ENCODE peak calls at places on chromosomes 1 and 21, in five cellular contexts. One of them, this sample, is unnamed.

GRCh38 chr21:43733529-43734071 is 14.7 kb downstream of the PDXK start:
- DNase-seq in sigmoid colon: no peak
- DNase-seq in tibial artery: no peak
- DNase-seq in hepatocyte: no peak
- DNase-seq in thoracic aorta: no peak
- DNase-seq in this sample: no peak

GRCh38 chr1:103108525-103109150 is 316 bp upstream of the COL11A1 start:
- DNase-seq in sigmoid colon: peak; percentile 61
- DNase-seq in thoracic aorta: no peak
- DNase-seq in tibial artery: no peak
- DNase-seq in hepatocyte: peak; percentile 82
- DNase-seq in this sample: no peak

GRCh38 chr1:163068716-163069115 is 445 bp upstream of the RGS4 start:
- DNase-seq in thoracic aorta: no peak
- DNase-seq in sigmoid colon: no peak
- DNase-seq in hepatocyte: no peak
- DNase-seq in tibial artery: no peak
- DNase-seq in this sample: no peak

GRCh38 chr1:246153796-246154212 is 353.3 kb downstream of the SMYD3 start:
- DNase-seq in sigmoid colon: no peak
- DNase-seq in tibial artery: no peak
- DNase-seq in thoracic aorta: no peak
- DNase-seq in hepatocyte: no peak
- DNase-seq in this sample: no peak

GRCh38 chr1:68347415-68347814 is 102.3 kb downstream of the RPE65 start:
- DNase-seq in thoracic aorta: no peak
- DNase-seq in tibial artery: peak; percentile 69
- DNase-seq in hepatocyte: no peak
- DNase-seq in sigmoid colon: peak; percentile 64
- DNase-seq in this sample: no peak

GRCh38 chr1:232933026-232933425 is 17.4 kb upstream of the NTPCR start:
- DNase-seq in thoracic aorta: no peak
- DNase-seq in sigmoid colon: no peak
- DNase-seq in hepatocyte: no peak
- DNase-seq in tibial artery: no peak
- DNase-seq in this sample: no peak

GRCh38 chr1:168343566-168343965 is 62.9 kb downstream of the TBX19 start:
- DNase-seq in hepatocyte: no peak
- DNase-seq in thoracic aorta: no peak
- DNase-seq in tibial artery: no peak
- DNase-seq in sigmoid colon: no peak
- DNase-seq in this sample: no peak

GRCh38 chr1:92484472-92485373 is 2.0 kb downstream of the GFI1 start:
- DNase-seq in tibial artery: no peak
- DNase-seq in sigmoid colon: no peak
- DNase-seq in thoracic aorta: no peak
- DNase-seq in hepatocyte: peak; percentile 19
- DNase-seq in this sample: peak; percentile 25

GRCh38 chr1:10280442-10281350 is 70.3 kb downstream of the KIF1B start:
- DNase-seq in hepatocyte: no peak
- DNase-seq in thoracic aorta: no peak
- DNase-seq in sigmoid colon: no peak
- DNase-seq in tibial artery: no peak
- DNase-seq in this sample: no peak

GRCh38 chr1:82820816-82821215 is 1020.1 kb downstream of the ADGRL2 start:
- DNase-seq in hepatocyte: no peak
- DNase-seq in thoracic aorta: no peak
- DNase-seq in tibial artery: no peak
- DNase-seq in sigmoid colon: no peak
- DNase-seq in this sample: no peak

GRCh38 chr1:191498318-191498717 is 659.9 kb upstream of the RGS18 start:
- DNase-seq in hepatocyte: no peak
- DNase-seq in thoracic aorta: no peak
- DNase-seq in sigmoid colon: no peak
- DNase-seq in tibial artery: no peak
- DNase-seq in this sample: no peak

GRCh38 chr1:159071970-159072582 is 4.5 kb downstream of the AIM2 start:
- DNase-seq in tibial artery: no peak
- DNase-seq in hepatocyte: peak; percentile 78
- DNase-seq in sigmoid colon: no peak
- DNase-seq in thoracic aorta: no peak
- DNase-seq in this sample: peak; percentile 47

GRCh38 chr1:198169704-198170103 is 12.9 kb downstream of the NEK7 start:
- DNase-seq in thoracic aorta: no peak
- DNase-seq in hepatocyte: no peak
- DNase-seq in tibial artery: no peak
- DNase-seq in sigmoid colon: no peak
- DNase-seq in this sample: no peak

GRCh38 chr1:9872430-9873165 is 37.5 kb downstream of the CTNNBIP1 start:
- DNase-seq in hepatocyte: no peak
- DNase-seq in sigmoid colon: no peak
- DNase-seq in thoracic aorta: no peak
- DNase-seq in tibial artery: no peak
- DNase-seq in this sample: no peak

GRCh38 chr1:167935252-167936067 is 1.0 kb upstream of the DCAF6 start:
- DNase-seq in hepatocyte: peak; percentile 53
- DNase-seq in tibial artery: no peak
- DNase-seq in sigmoid colon: peak; percentile 65
- DNase-seq in thoracic aorta: no peak
- DNase-seq in this sample: peak; percentile 47

GRCh38 chr21:42550817-42551216 is 37.2 kb downstream of the SLC37A1 start:
- DNase-seq in thoracic aorta: no peak
- DNase-seq in tibial artery: no peak
- DNase-seq in hepatocyte: peak; percentile 34
- DNase-seq in sigmoid colon: no peak
- DNase-seq in this sample: peak; percentile 22

GRCh38 chr1:1088036-1088800 is 14.1 kb upstream of the RNF223 start:
- DNase-seq in hepatocyte: no peak
- DNase-seq in thoracic aorta: no peak
- DNase-seq in sigmoid colon: no peak
- DNase-seq in tibial artery: peak; percentile 64
- DNase-seq in this sample: no peak

GRCh38 chr1:205677152-205677551 is 3.2 kb downstream of the SLC45A3 start:
- DNase-seq in thoracic aorta: no peak
- DNase-seq in sigmoid colon: no peak
- DNase-seq in tibial artery: no peak
- DNase-seq in hepatocyte: no peak
- DNase-seq in this sample: no peak

GRCh38 chr1:10613861-10614260 is 139.1 kb downstream of the PEX14 start:
- DNase-seq in sigmoid colon: peak; percentile 59
- DNase-seq in thoracic aorta: no peak
- DNase-seq in tibial artery: no peak
- DNase-seq in hepatocyte: no peak
- DNase-seq in this sample: no peak

GRCh38 chr1:1066403-1067283 is 7.5 kb downstream of the RNF223 start:
- DNase-seq in sigmoid colon: no peak
- DNase-seq in thoracic aorta: no peak
- DNase-seq in hepatocyte: no peak
- DNase-seq in tibial artery: no peak
- DNase-seq in this sample: no peak

GRCh38 chr1:16420719-16421118 is 16.5 kb downstream of the SPATA21 start:
- DNase-seq in sigmoid colon: no peak
- DNase-seq in thoracic aorta: no peak
- DNase-seq in hepatocyte: no peak
- DNase-seq in tibial artery: no peak
- DNase-seq in this sample: no peak

GRCh38 chr1:40020447-40021085 is 20.0 kb upstream of the CAP1 start:
- DNase-seq in thoracic aorta: no peak
- DNase-seq in tibial artery: no peak
- DNase-seq in hepatocyte: no peak
- DNase-seq in sigmoid colon: no peak
- DNase-seq in this sample: no peak

GRCh38 chr1:16260814-16261213 is 23.8 kb upstream of the CPLANE2 start:
- DNase-seq in thoracic aorta: no peak
- DNase-seq in hepatocyte: no peak
- DNase-seq in sigmoid colon: no peak
- DNase-seq in tibial artery: no peak
- DNase-seq in this sample: no peak

GRCh38 chr1:240797050-240797449 is 185.1 kb upstream of the GREM2 start:
- DNase-seq in hepatocyte: peak; percentile 10
- DNase-seq in tibial artery: no peak
- DNase-seq in sigmoid colon: no peak
- DNase-seq in thoracic aorta: no peak
- DNase-seq in this sample: no peak

GRCh38 chr1:182565537-182565936 is 23.5 kb downstream of the RNASEL start:
- DNase-seq in sigmoid colon: no peak
- DNase-seq in thoracic aorta: no peak
- DNase-seq in hepatocyte: no peak
- DNase-seq in tibial artery: no peak
- DNase-seq in this sample: no peak

GRCh38 chr1:58902830-58903229 is 119.0 kb upstream of the JUN start:
- DNase-seq in tibial artery: no peak
- DNase-seq in thoracic aorta: no peak
- DNase-seq in sigmoid colon: no peak
- DNase-seq in hepatocyte: no peak
- DNase-seq in this sample: no peak

GRCh38 chr1:58899581-58900271 is 115.9 kb upstream of the JUN start:
- DNase-seq in tibial artery: no peak
- DNase-seq in sigmoid colon: no peak
- DNase-seq in thoracic aorta: no peak
- DNase-seq in hepatocyte: no peak
- DNase-seq in this sample: no peak

GRCh38 chr1:58900401-58900800 is 116.6 kb upstream of the JUN start:
- DNase-seq in thoracic aorta: no peak
- DNase-seq in hepatocyte: no peak
- DNase-seq in tibial artery: no peak
- DNase-seq in sigmoid colon: no peak
- DNase-seq in this sample: no peak

GRCh38 chr1:58898739-58899580 is 115.1 kb upstream of the JUN start:
- DNase-seq in thoracic aorta: no peak
- DNase-seq in tibial artery: no peak
- DNase-seq in hepatocyte: peak; percentile 90
- DNase-seq in sigmoid colon: no peak
- DNase-seq in this sample: peak; percentile 75

GRCh38 chr1:58901008-58901407 is 117.2 kb upstream of the JUN start:
- DNase-seq in tibial artery: no peak
- DNase-seq in hepatocyte: no peak
- DNase-seq in sigmoid colon: no peak
- DNase-seq in thoracic aorta: no peak
- DNase-seq in this sample: no peak
- H3K4me1 ChIP-seq in tibial artery: peaks cover 25% of the 10 kb centered on the region
- H3K4me1 ChIP-seq in hepatocyte: peaks cover 58% of the 10 kb centered on the region
- H3K4me1 ChIP-seq in sigmoid colon: no peaks in the 10 kb centered on the region
- H3K4me1 ChIP-seq in thoracic aorta: peaks cover 59% of the 10 kb centered on the region
- H3K4me1 ChIP-seq in this sample: peaks cover 43% of the 10 kb centered on the region

GRCh38 chr1:75257424-75257823 is 123.2 kb downstream of the LHX8 start:
- DNase-seq in hepatocyte: no peak
- DNase-seq in sigmoid colon: no peak
- DNase-seq in thoracic aorta: no peak
- DNase-seq in tibial artery: no peak
- DNase-seq in this sample: no peak
- TF ChIP-seq CTCF in hepatocyte: no peak
- TF ChIP-seq CTCF in sigmoid colon: no peak
- TF ChIP-seq CTCF in thoracic aorta: no peak
- TF ChIP-seq CTCF in tibial artery: no peak
- TF ChIP-seq CTCF in this sample: no peak

GRCh38 chr1:153475282-153475681 is 14.8 kb upstream of the S100A7 start:
- DNase-seq in hepatocyte: no peak
- DNase-seq in tibial artery: no peak
- DNase-seq in sigmoid colon: no peak
- DNase-seq in thoracic aorta: no peak
- DNase-seq in this sample: no peak
- H3K4me1 ChIP-seq in hepatocyte: peaks cover 4% of the 10 kb centered on the region
- H3K4me1 ChIP-seq in tibial artery: no peaks in the 10 kb centered on the region
- H3K4me1 ChIP-seq in sigmoid colon: no peaks in the 10 kb centered on the region
- H3K4me1 ChIP-seq in thoracic aorta: no peaks in the 10 kb centered on the region
- H3K4me1 ChIP-seq in this sample: peaks cover 8% of the 10 kb centered on the region

GRCh38 chr1:204476563-204476962 is 18.0 kb downstream of the PIK3C2B start:
- DNase-seq in sigmoid colon: no peak
- DNase-seq in thoracic aorta: no peak
- DNase-seq in tibial artery: no peak
- DNase-seq in hepatocyte: no peak
- DNase-seq in this sample: peak; percentile 20
- TF ChIP-seq CTCF in sigmoid colon: no peak
- TF ChIP-seq CTCF in thoracic aorta: no peak
- TF ChIP-seq CTCF in tibial artery: no peak
- TF ChIP-seq CTCF in hepatocyte: no peak
- TF ChIP-seq CTCF in this sample: no peak

GRCh38 chr1:21761052-21761451 is 21.9 kb downstream of the USP48 start:
- DNase-seq in tibial artery: no peak
- DNase-seq in sigmoid colon: no peak
- DNase-seq in thoracic aorta: no peak
- DNase-seq in hepatocyte: no peak
- DNase-seq in this sample: no peak

GRCh38 chr1:21763236-21763635 is 19.7 kb downstream of the USP48 start:
- DNase-seq in hepatocyte: no peak
- DNase-seq in thoracic aorta: no peak
- DNase-seq in sigmoid colon: no peak
- DNase-seq in tibial artery: no peak
- DNase-seq in this sample: no peak

GRCh38 chr1:21763694-21764419 is 19.1 kb downstream of the USP48 start:
- DNase-seq in hepatocyte: no peak
- DNase-seq in tibial artery: no peak
- DNase-seq in sigmoid colon: no peak
- DNase-seq in thoracic aorta: no peak
- DNase-seq in this sample: no peak

GRCh38 chr1:21759818-21760217 is 23.1 kb downstream of the USP48 start:
- DNase-seq in sigmoid colon: no peak
- DNase-seq in hepatocyte: no peak
- DNase-seq in tibial artery: no peak
- DNase-seq in thoracic aorta: no peak
- DNase-seq in this sample: no peak

DNA sequence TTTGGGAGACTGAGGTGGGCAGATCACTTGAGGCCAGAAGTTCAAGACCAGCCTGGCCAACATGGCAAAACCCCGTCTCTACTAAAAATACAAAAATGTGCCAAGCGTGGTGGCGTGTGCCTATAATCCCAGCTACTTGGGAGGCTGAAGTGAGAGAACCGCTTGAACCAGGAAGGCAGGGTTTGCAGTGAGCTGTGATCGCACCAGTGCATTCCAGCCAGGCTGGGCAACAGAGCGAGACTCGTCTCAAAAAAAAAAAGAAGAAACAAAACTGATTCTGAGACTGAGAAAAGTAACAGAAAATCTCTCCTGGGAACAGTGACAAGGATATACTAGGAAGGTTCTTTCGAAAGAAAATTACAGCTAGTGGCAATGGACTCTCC is 20.9 kb downstream of the USP48 start:
- DNase-seq in hepatocyte: no peak
- DNase-seq in tibial artery: no peak
- DNase-seq in sigmoid colon: no peak
- DNase-seq in thoracic aorta: no peak
- DNase-seq in this sample: no peak
- H3K4me1 ChIP-seq in hepatocyte: no peaks in the 10 kb centered on the region
- H3K4me1 ChIP-seq in tibial artery: peaks cover 11% of the 10 kb centered on the region
- H3K4me1 ChIP-seq in sigmoid colon: no peaks in the 10 kb centered on the region
- H3K4me1 ChIP-seq in thoracic aorta: peaks cover 30% of the 10 kb centered on the region
- H3K4me1 ChIP-seq in this sample: no peaks in the 10 kb centered on the region

GRCh38 chr1:48869116-48869893 is 92.6 kb upstream of the BEND5 start:
- DNase-seq in thoracic aorta: no peak
- DNase-seq in sigmoid colon: no peak
- DNase-seq in tibial artery: no peak
- DNase-seq in hepatocyte: no peak
- DNase-seq in this sample: no peak
- TF ChIP-seq CTCF in thoracic aorta: no peak
- TF ChIP-seq CTCF in sigmoid colon: no peak
- TF ChIP-seq CTCF in tibial artery: no peak
- TF ChIP-seq CTCF in hepatocyte: peak; percentile 21
- TF ChIP-seq CTCF in this sample: no peak

GRCh38 chr1:3129133-3129490 is 60.1 kb downstream of the PRDM16 start:
- DNase-seq in thoracic aorta: no peak
- DNase-seq in sigmoid colon: no peak
- DNase-seq in hepatocyte: no peak
- DNase-seq in tibial artery: no peak
- DNase-seq in this sample: no peak
- H3K4me1 ChIP-seq in thoracic aorta: peaks cover 100% of the 10 kb centered on the region
- H3K4me1 ChIP-seq in sigmoid colon: no peaks in the 10 kb centered on the region
- H3K4me1 ChIP-seq in hepatocyte: peaks cover 36% of the 10 kb centered on the region
- H3K4me1 ChIP-seq in tibial artery: peaks cover 95% of the 10 kb centered on the region
- H3K4me1 ChIP-seq in this sample: peaks cover 17% of the 10 kb centered on the region

This sample was measured in Caco-2.